ENCODE peak calls at places on chromosomes 1 and 21, in nine cellular contexts. One of them, this sample, is unnamed.

GRCh38 chr1:236507022-236507700 is 16.6 kb upstream of the LGALS8 start:
- DNase-seq in IMR-90: peak; percentile 49
- DNase-seq in CD4-positive, CD25-positive, alpha-beta regulatory T cell: no peak
- DNase-seq in SJSA1: no peak
- DNase-seq in CD8-positive, alpha-beta T cell: no peak
- DNase-seq in stomach: peak; percentile 71
- DNase-seq in body of pancreas: peak; percentile 56
- DNase-seq in MM.1S: no peak
- DNase-seq in tibial artery: no peak
- DNase-seq in this sample: no peak

GRCh38 chr1:118871510-118872240 is 116.5 kb downstream of the TBX15 start:
- DNase-seq in IMR-90: no peak
- DNase-seq in CD4-positive, CD25-positive, alpha-beta regulatory T cell: no peak
- DNase-seq in SJSA1: no peak
- DNase-seq in CD8-positive, alpha-beta T cell: no peak
- DNase-seq in stomach: no peak
- DNase-seq in body of pancreas: no peak
- DNase-seq in MM.1S: no peak
- DNase-seq in tibial artery: no peak
- DNase-seq in this sample: no peak

GRCh38 chr1:237873487-237873927 is 17.2 kb downstream of the ZP4 start:
- DNase-seq in IMR-90: peak; percentile 64
- DNase-seq in CD4-positive, CD25-positive, alpha-beta regulatory T cell: no peak
- DNase-seq in SJSA1: no peak
- DNase-seq in CD8-positive, alpha-beta T cell: no peak
- DNase-seq in stomach: no peak
- DNase-seq in body of pancreas: no peak
- DNase-seq in MM.1S: no peak
- DNase-seq in tibial artery: no peak
- DNase-seq in this sample: no peak

GRCh38 chr1:212525479-212526110 is 83.0 kb upstream of the ATF3 start:
- DNase-seq in IMR-90: peak; percentile 62
- DNase-seq in CD4-positive, CD25-positive, alpha-beta regulatory T cell: no peak
- DNase-seq in SJSA1: no peak
- DNase-seq in CD8-positive, alpha-beta T cell: no peak
- DNase-seq in stomach: no peak
- DNase-seq in body of pancreas: no peak
- DNase-seq in MM.1S: no peak
- DNase-seq in tibial artery: no peak
- DNase-seq in this sample: no peak

GRCh38 chr1:88490676-88491075 is 193.4 kb upstream of the PKN2 start:
- DNase-seq in IMR-90: no peak
- DNase-seq in CD4-positive, CD25-positive, alpha-beta regulatory T cell: no peak
- DNase-seq in SJSA1: no peak
- DNase-seq in CD8-positive, alpha-beta T cell: no peak
- DNase-seq in stomach: no peak
- DNase-seq in body of pancreas: no peak
- DNase-seq in MM.1S: no peak
- DNase-seq in tibial artery: no peak
- DNase-seq in this sample: no peak

GRCh38 chr21:26814374-26814773 is 30.8 kb downstream of the ADAMTS1 start:
- DNase-seq in IMR-90: peak; percentile 61
- DNase-seq in CD4-positive, CD25-positive, alpha-beta regulatory T cell: no peak
- DNase-seq in SJSA1: no peak
- DNase-seq in CD8-positive, alpha-beta T cell: no peak
- DNase-seq in stomach: no peak
- DNase-seq in body of pancreas: no peak
- DNase-seq in MM.1S: no peak
- DNase-seq in tibial artery: no peak
- DNase-seq in this sample: no peak

GRCh38 chr21:44353200-44353970 is at the start of gene TRPM2:
- DNase-seq in IMR-90: no peak
- DNase-seq in CD4-positive, CD25-positive, alpha-beta regulatory T cell: peak; percentile 80
- DNase-seq in SJSA1: no peak
- DNase-seq in CD8-positive, alpha-beta T cell: peak; percentile 37
- DNase-seq in stomach: peak; percentile 40
- DNase-seq in body of pancreas: peak; percentile 35
- DNase-seq in MM.1S: no peak
- DNase-seq in tibial artery: peak; percentile 50
- DNase-seq in this sample: peak; percentile 60

GRCh38 chr1:23215291-23215690 is 2.0 kb downstream of the HTR1D start:
- DNase-seq in IMR-90: no peak
- DNase-seq in CD4-positive, CD25-positive, alpha-beta regulatory T cell: no peak
- DNase-seq in SJSA1: no peak
- DNase-seq in CD8-positive, alpha-beta T cell: no peak
- DNase-seq in stomach: no peak
- DNase-seq in body of pancreas: no peak
- DNase-seq in MM.1S: no peak
- DNase-seq in tibial artery: no peak
- DNase-seq in this sample: no peak

GRCh38 chr1:92211166-92211565 is 6.5 kb upstream of the C1orf146 start:
- DNase-seq in IMR-90: peak; percentile 92
- DNase-seq in CD4-positive, CD25-positive, alpha-beta regulatory T cell: no peak
- DNase-seq in SJSA1: no peak
- DNase-seq in CD8-positive, alpha-beta T cell: no peak
- DNase-seq in stomach: no peak
- DNase-seq in body of pancreas: no peak
- DNase-seq in MM.1S: no peak
- DNase-seq in tibial artery: no peak
- DNase-seq in this sample: no peak

GRCh38 chr1:184593612-184594011 is 161.0 kb downstream of the EDEM3 start:
- DNase-seq in IMR-90: peak; percentile 45
- DNase-seq in CD4-positive, CD25-positive, alpha-beta regulatory T cell: no peak
- DNase-seq in SJSA1: no peak
- DNase-seq in CD8-positive, alpha-beta T cell: no peak
- DNase-seq in stomach: no peak
- DNase-seq in body of pancreas: no peak
- DNase-seq in MM.1S: no peak
- DNase-seq in tibial artery: no peak
- DNase-seq in this sample: no peak

DNA sequence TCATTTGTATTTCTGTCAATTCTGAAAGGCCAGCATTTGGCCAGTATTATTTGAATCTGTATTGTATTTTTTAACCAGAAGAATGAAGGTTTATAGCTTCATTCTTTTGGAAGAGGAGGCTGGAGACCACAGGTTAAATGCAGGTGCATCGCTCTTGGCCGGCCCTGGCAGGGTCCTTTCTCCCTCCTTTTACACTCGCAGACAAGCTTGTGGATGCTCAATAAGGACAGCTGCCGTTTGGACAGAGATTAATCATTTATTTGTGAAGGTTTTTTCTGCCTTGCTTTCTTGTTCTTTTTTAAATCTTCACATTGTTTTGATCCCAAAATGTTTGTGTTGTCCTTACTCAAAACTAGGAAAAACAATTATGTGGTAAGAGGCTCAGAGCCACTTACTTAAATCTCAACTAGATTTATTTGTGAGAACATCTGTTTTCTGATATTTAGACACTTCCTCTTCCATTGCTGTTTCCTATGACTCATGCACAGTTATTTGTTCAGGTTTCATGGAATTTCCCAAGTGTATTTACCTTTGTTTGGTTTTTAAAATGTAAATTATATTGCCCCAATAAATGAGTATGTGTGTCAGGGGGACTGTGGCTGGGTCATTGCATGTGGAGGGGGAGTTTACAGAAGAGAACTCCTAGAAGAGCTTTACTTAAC is 46.7 kb upstream of the LAMC2 start:
- DNase-seq in IMR-90: peak; percentile 67
- DNase-seq in CD4-positive, CD25-positive, alpha-beta regulatory T cell: no peak
- DNase-seq in SJSA1: no peak
- DNase-seq in CD8-positive, alpha-beta T cell: no peak
- DNase-seq in stomach: no peak
- DNase-seq in body of pancreas: no peak
- DNase-seq in MM.1S: no peak
- DNase-seq in tibial artery: no peak
- DNase-seq in this sample: no peak
- H3K36me3 ChIP-seq in IMR-90: peaks cover 49% of the 10 kb centered on the region
- H3K36me3 ChIP-seq in CD4-positive, CD25-positive, alpha-beta regulatory T cell: no peaks in the 10 kb centered on the region
- H3K36me3 ChIP-seq in SJSA1: peaks cover 76% of the 10 kb centered on the region
- H3K36me3 ChIP-seq in CD8-positive, alpha-beta T cell: no peaks in the 10 kb centered on the region
- H3K36me3 ChIP-seq in stomach: peaks cover 41% of the 10 kb centered on the region
- H3K36me3 ChIP-seq in body of pancreas: peaks cover 12% of the 10 kb centered on the region
- H3K36me3 ChIP-seq in MM.1S: no peaks in the 10 kb centered on the region
- H3K36me3 ChIP-seq in tibial artery: peaks cover 73% of the 10 kb centered on the region
- H3K36me3 ChIP-seq in this sample: peaks cover 5% of the 10 kb centered on the region

GRCh38 chr21:25640671-25641292 is 1.7 kb downstream of the JAM2 start:
- DNase-seq in IMR-90: no peak
- DNase-seq in CD4-positive, CD25-positive, alpha-beta regulatory T cell: no peak
- DNase-seq in SJSA1: no peak
- DNase-seq in CD8-positive, alpha-beta T cell: no peak
- DNase-seq in stomach: no peak
- DNase-seq in body of pancreas: no peak
- DNase-seq in MM.1S: no peak
- DNase-seq in tibial artery: no peak
- DNase-seq in this sample: no peak
- H3K4me3 ChIP-seq in IMR-90: no peak overlapping the region
- H3K4me3 ChIP-seq in CD4-positive, CD25-positive, alpha-beta regulatory T cell: no peak overlapping the region
- H3K4me3 ChIP-seq in SJSA1: no peak overlapping the region
- H3K4me3 ChIP-seq in CD8-positive, alpha-beta T cell: no peak overlapping the region
- H3K4me3 ChIP-seq in stomach: peak overlapping the region; percentile 54
- H3K4me3 ChIP-seq in body of pancreas: no peak overlapping the region
- H3K4me3 ChIP-seq in MM.1S: no peak overlapping the region
- H3K4me3 ChIP-seq in tibial artery: peak overlapping the region; percentile 58
- H3K4me3 ChIP-seq in this sample: peak overlapping the region; percentile 86

DNA sequence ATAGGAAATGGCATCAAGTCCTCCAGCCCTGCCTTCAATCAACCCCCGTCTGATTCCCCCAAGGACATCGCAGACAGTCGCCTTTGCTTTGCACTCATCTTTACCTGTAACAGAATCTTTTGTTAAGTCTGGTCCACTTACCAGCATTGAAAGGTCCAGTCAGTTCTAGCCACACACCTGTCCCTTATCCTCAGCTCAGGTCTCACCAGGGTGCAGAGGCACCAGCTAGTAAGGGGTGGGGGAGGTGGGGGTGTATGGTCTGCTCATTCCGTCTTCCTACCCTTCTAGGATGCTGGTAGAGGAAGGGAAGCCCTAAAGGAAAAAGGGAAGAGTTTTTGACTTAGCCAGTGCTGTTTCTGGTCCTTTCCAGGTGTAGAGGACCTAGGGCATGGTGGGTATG is 427.7 kb downstream of the MATN1 start:
- DNase-seq in IMR-90: no peak
- DNase-seq in CD4-positive, CD25-positive, alpha-beta regulatory T cell: no peak
- DNase-seq in SJSA1: no peak
- DNase-seq in CD8-positive, alpha-beta T cell: no peak
- DNase-seq in stomach: peak; percentile 1
- DNase-seq in body of pancreas: no peak
- DNase-seq in MM.1S: no peak
- DNase-seq in tibial artery: no peak
- DNase-seq in this sample: no peak
- H3K36me3 ChIP-seq in IMR-90: no peaks in the 10 kb centered on the region
- H3K36me3 ChIP-seq in CD4-positive, CD25-positive, alpha-beta regulatory T cell: no peaks in the 10 kb centered on the region
- H3K36me3 ChIP-seq in SJSA1: no peaks in the 10 kb centered on the region
- H3K36me3 ChIP-seq in CD8-positive, alpha-beta T cell: no peaks in the 10 kb centered on the region
- H3K36me3 ChIP-seq in stomach: no peaks in the 10 kb centered on the region
- H3K36me3 ChIP-seq in body of pancreas: no peaks in the 10 kb centered on the region
- H3K36me3 ChIP-seq in MM.1S: no peaks in the 10 kb centered on the region
- H3K36me3 ChIP-seq in tibial artery: no peaks in the 10 kb centered on the region
- H3K36me3 ChIP-seq in this sample: no peaks in the 10 kb centered on the region

DNA sequence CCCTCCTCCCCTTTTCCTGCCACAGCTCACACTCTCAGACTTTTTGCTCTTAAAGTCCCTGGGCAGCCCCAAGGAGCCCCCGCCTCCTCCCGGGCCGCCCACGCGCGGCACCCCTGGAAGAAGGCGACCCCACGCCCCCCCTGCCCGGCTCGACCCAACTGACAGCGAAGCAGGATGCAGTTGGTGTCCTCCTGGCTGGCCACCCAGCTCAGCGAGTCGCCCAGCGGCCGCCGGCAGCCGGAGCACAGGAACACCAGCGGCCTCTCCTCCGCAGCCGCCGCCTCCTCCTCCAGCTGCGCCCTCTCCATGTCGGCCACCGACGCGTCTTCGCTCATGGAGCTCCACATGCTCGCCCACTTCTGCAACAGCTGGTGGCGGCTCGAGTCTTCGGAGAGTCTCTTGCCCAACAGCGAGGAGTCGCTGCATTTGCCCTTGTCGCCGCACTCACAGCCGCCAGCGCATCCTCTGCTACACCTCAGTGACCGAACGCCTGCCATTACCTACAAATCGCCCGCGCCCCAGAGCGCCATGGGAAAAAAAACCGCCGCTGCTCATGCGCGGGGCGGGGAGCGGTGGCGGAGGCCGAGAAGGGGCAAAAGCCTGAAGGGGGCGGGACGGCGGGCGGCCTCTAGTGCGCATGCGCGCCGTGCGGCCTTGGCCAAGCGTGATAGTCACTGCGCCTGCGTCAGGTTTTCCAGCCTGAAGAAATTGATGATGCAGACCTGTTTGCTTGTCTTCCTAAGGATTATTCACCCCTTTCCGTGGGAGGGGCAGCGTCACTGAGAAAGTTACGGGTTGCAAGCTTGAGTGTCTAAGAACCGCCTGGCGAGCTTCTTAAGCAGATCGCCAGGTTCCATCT is at the start of gene MIS18A:
- DNase-seq in IMR-90: peak; percentile 96
- DNase-seq in CD4-positive, CD25-positive, alpha-beta regulatory T cell: peak; percentile 96
- DNase-seq in SJSA1: peak; percentile 95
- DNase-seq in CD8-positive, alpha-beta T cell: peak; percentile 98
- DNase-seq in stomach: peak; percentile 98
- DNase-seq in body of pancreas: peak; percentile 95
- DNase-seq in MM.1S: peak; percentile 98
- DNase-seq in tibial artery: peak; percentile 93
- DNase-seq in this sample: peak; percentile 95
- H3K4me3 ChIP-seq in IMR-90: peak within 1 kb of the TSS; percentile 84
- H3K4me3 ChIP-seq in CD4-positive, CD25-positive, alpha-beta regulatory T cell: peak within 1 kb of the TSS; percentile 95
- H3K4me3 ChIP-seq in SJSA1: peak within 1 kb of the TSS; percentile 86
- H3K4me3 ChIP-seq in CD8-positive, alpha-beta T cell: peak within 1 kb of the TSS; percentile 67
- H3K4me3 ChIP-seq in stomach: peak within 1 kb of the TSS; percentile 90
- H3K4me3 ChIP-seq in body of pancreas: peak within 1 kb of the TSS; percentile 76
- H3K4me3 ChIP-seq in MM.1S: peak within 1 kb of the TSS; percentile 76
- H3K4me3 ChIP-seq in tibial artery: peak within 1 kb of the TSS; percentile 68
- H3K4me3 ChIP-seq in this sample: peak within 1 kb of the TSS; percentile 96

DNA sequence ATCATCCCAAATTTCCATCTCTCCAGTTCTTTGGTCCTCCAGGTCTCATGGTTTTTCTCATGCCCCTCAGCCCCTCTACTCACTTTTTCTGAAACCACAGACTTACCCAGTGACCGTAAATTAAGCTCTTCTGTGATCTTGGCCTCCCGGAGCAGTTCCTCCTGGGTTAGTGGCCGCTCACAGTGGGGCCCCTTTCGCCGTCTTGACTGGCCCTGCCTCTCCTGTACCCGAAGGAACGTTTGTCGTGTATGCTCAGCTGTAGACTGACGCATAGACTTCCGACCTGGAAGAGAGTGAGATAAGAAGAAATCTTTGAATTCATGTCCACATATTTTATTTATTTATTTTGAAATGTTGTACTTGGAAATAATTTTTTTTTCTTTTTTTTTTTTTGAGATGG is 5.8 kb downstream of the VPS72 start:
- DNase-seq in IMR-90: no peak
- DNase-seq in CD4-positive, CD25-positive, alpha-beta regulatory T cell: no peak
- DNase-seq in SJSA1: no peak
- DNase-seq in CD8-positive, alpha-beta T cell: no peak
- DNase-seq in stomach: no peak
- DNase-seq in body of pancreas: no peak
- DNase-seq in MM.1S: no peak
- DNase-seq in tibial artery: no peak
- DNase-seq in this sample: no peak
- H3K36me3 ChIP-seq in IMR-90: peaks cover 35% of the 10 kb centered on the region
- H3K36me3 ChIP-seq in CD4-positive, CD25-positive, alpha-beta regulatory T cell: peaks cover 48% of the 10 kb centered on the region
- H3K36me3 ChIP-seq in SJSA1: peaks cover 61% of the 10 kb centered on the region
- H3K36me3 ChIP-seq in CD8-positive, alpha-beta T cell: peaks cover 30% of the 10 kb centered on the region
- H3K36me3 ChIP-seq in stomach: peaks cover 60% of the 10 kb centered on the region
- H3K36me3 ChIP-seq in body of pancreas: peaks cover 38% of the 10 kb centered on the region
- H3K36me3 ChIP-seq in MM.1S: peaks cover 6% of the 10 kb centered on the region
- H3K36me3 ChIP-seq in tibial artery: peaks cover 67% of the 10 kb centered on the region
- H3K36me3 ChIP-seq in this sample: peaks cover 18% of the 10 kb centered on the region

This sample was measured in GM06990.